ENCODE peak calls at places on chromosome 19, in nine cellular contexts. J, C, Y, S, P, O, B, Z and W are unnamed samples.
A peak's percentile ranks its signal among the peaks of the same experiment; 100 is the strongest.

GRCh38 chr19:588758-589692 is 656 bp upstream of the HCN2 start:
- DNase-seq in J (peak; percentile 39), C (no peak), Y (no peak), S (no peak), P (no peak), O (no peak), B (no peak), Z (peak; percentile 13), W (no peak)

GRCh38 chr19:34505321-34506025 is 23.9 kb downstream of the WTIP start:
- DNase-seq in J (no peak), C (no peak), Y (no peak), S (no peak), P (peak; percentile 44), O (peak; percentile 62), B (no peak), Z (no peak), W (no peak)

GRCh38 chr19:47507031-47507430 is 7.8 kb downstream of the NAPA start:
- DNase-seq in J (no peak), C (no peak), Y (no peak), S (no peak), P (no peak), O (no peak), B (no peak), Z (no peak), W (no peak)

GRCh38 chr19:47379398-47379938 is 30.4 kb downstream of the DHX34 start:
- DNase-seq in J (no peak), C (no peak), Y (no peak), S (no peak), P (no peak), O (no peak), B (no peak), Z (no peak), W (no peak)

GRCh38 chr19:18803550-18804138 is 12.5 kb upstream of the COMP start:
- DNase-seq in J (no peak), C (no peak), Y (no peak), S (no peak), P (no peak), O (no peak), B (no peak), Z (no peak), W (no peak)

GRCh38 chr19:17405250-17406038 is at the start of gene BST2:
- DNase-seq in J (peak; percentile 78), C (peak; percentile 27), Y (peak; percentile 77), S (peak; percentile 75), P (no peak), O (peak; percentile 76), B (no peak), Z (peak; percentile 65), W (peak; percentile 56)

GRCh38 chr19:19538077-19538764 is at the start of gene CILP2:
- DNase-seq in J (peak; percentile 89), C (no peak), Y (peak; percentile 54), S (peak; percentile 60), P (no peak), O (no peak), B (no peak), Z (peak; percentile 48), W (no peak)

GRCh38 chr19:10260141-10260584 is 8.1 kb downstream of the MRPL4 start:
- DNase-seq in J (no peak), C (no peak), Y (no peak), S (peak; percentile 90), P (peak; percentile 93), O (no peak), B (no peak), Z (no peak), W (peak; percentile 82)

GRCh38 chr19:7373862-7374261 is 25.1 kb downstream of the ARHGEF18 start:
- DNase-seq in J (no peak), C (no peak), Y (no peak), S (peak; percentile 37), P (no peak), O (no peak), B (no peak), Z (no peak), W (no peak)

GRCh38 chr19:18759435-18760426 is 31.4 kb downstream of the COMP start:
- DNase-seq in J (no peak), C (no peak), Y (no peak), S (no peak), P (no peak), O (no peak), B (no peak), Z (no peak), W (no peak)

GRCh38 chr19:47421844-47422395 is 2.6 kb upstream of the MEIS3 start:
- DNase-seq in J (peak; percentile 69), C (no peak), Y (no peak), S (no peak), P (no peak), O (no peak), B (no peak), Z (no peak), W (no peak)

GRCh38 chr19:39825531-39826076 is 8.4 kb downstream of the DYRK1B start:
- DNase-seq in J (no peak), C (no peak), Y (no peak), S (no peak), P (peak; percentile 67), O (no peak), B (no peak), Z (peak; percentile 17), W (no peak)

GRCh38 chr19:39823693-39824092 is 10.3 kb downstream of the DYRK1B start:
- DNase-seq in J (peak; percentile 28), C (no peak), Y (no peak), S (no peak), P (no peak), O (peak; percentile 54), B (no peak), Z (no peak), W (no peak)

GRCh38 chr19:39825093-39825463 is 8.9 kb downstream of the DYRK1B start:
- DNase-seq in J (no peak), C (no peak), Y (no peak), S (no peak), P (no peak), O (no peak), B (no peak), Z (no peak), W (no peak)

GRCh38 chr19:39826311-39826945 is 7.5 kb downstream of the DYRK1B start:
- DNase-seq in J (no peak), C (no peak), Y (no peak), S (no peak), P (no peak), O (no peak), B (no peak), Z (no peak), W (no peak)

GRCh38 chr19:39824143-39825092 is 9.5 kb downstream of the DYRK1B start:
- DNase-seq in J (peak; percentile 99), C (peak; percentile 83), Y (peak; percentile 92), S (peak; percentile 90), P (peak; percentile 87), O (peak; percentile 96), B (peak; percentile 92), Z (peak; percentile 79), W (peak; percentile 96)
- H3K27ac ChIP-seq in J (no peak overlapping the region), C (peak overlapping the region; percentile 76), Y (peak overlapping the region; percentile 65), S (peak overlapping the region; percentile 71), P (peak overlapping the region; percentile 76), O (peak overlapping the region; percentile 72), B (peak overlapping the region; percentile 59), Z (peak overlapping the region; percentile 76), W (peak overlapping the region; percentile 70)

GRCh38 chr19:49566302-49566701 is 14.1 kb downstream of the NOSIP start:
- DNase-seq in J (no peak), C (no peak), Y (no peak), S (no peak), P (no peak), O (no peak), B (no peak), Z (no peak), W (peak; percentile 60)
- H3K4me1 ChIP-seq in J (peaks cover 9% of the 10 kb centered on the region), C (peaks cover 5% of the 10 kb centered on the region), Y (peaks cover 20% of the 10 kb centered on the region), S (peaks cover 36% of the 10 kb centered on the region), P (peaks cover 18% of the 10 kb centered on the region), O (peaks cover 13% of the 10 kb centered on the region), B (peaks cover 39% of the 10 kb centered on the region), Z (peaks cover 38% of the 10 kb centered on the region), W (peaks cover 96% of the 10 kb centered on the region)

DNA sequence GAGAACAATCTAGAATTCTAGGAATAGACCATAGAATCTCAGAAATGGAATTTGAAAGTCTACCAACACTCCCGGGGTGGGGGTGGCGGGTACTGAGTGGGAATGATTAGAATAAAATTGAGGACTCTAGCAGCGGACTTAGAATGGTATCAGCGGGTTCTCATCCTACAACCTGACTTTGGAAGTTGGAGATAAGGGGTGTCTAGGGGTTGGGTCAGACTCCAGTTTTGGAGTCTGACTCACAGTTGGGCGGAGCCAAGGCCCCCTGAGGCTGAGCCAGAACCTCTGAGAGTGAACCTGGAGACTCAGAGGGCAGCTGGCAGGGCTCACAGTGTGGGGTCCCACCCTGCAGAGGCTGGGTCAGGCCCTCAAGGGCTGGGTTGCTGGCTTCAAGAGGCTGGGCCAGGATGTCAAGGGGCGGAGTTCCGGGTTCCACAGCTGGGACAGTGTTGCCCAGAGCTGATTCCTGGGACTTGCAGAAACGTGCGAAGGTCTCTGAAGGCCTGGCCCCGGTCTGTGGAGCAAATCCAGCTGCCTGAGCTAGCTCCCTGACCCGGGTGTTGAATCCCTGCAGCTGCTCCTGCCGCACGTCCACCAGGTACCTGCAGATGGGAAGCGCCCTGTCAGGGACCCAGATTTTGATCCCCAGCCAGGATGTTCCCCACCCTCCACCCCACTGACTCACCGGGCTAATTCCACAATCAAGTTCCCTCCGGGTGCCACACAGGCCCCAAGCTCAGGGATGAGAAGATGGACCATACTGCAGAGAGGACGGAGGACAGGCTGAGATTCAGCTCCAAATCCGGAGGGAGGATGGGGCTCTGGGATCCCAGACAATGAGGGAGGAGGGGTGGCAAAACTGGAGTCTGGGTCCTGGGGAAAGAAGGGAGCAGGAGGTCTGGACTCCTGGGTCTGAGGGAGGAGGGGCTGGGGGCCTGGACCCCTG is 1.6 kb upstream of the TNNI3 start:
- DNase-seq in J (no peak), C (no peak), Y (no peak), S (no peak), P (no peak), O (no peak), B (no peak), Z (peak; percentile 84), W (no peak)
- H3K4me3 ChIP-seq in J (no peak overlapping the region), C (no peak overlapping the region), Y (no peak overlapping the region), S (no peak overlapping the region), P (no peak overlapping the region), O (no peak overlapping the region), B (no peak overlapping the region), Z (peak overlapping the region; percentile 33), W (no peak overlapping the region)

DNA sequence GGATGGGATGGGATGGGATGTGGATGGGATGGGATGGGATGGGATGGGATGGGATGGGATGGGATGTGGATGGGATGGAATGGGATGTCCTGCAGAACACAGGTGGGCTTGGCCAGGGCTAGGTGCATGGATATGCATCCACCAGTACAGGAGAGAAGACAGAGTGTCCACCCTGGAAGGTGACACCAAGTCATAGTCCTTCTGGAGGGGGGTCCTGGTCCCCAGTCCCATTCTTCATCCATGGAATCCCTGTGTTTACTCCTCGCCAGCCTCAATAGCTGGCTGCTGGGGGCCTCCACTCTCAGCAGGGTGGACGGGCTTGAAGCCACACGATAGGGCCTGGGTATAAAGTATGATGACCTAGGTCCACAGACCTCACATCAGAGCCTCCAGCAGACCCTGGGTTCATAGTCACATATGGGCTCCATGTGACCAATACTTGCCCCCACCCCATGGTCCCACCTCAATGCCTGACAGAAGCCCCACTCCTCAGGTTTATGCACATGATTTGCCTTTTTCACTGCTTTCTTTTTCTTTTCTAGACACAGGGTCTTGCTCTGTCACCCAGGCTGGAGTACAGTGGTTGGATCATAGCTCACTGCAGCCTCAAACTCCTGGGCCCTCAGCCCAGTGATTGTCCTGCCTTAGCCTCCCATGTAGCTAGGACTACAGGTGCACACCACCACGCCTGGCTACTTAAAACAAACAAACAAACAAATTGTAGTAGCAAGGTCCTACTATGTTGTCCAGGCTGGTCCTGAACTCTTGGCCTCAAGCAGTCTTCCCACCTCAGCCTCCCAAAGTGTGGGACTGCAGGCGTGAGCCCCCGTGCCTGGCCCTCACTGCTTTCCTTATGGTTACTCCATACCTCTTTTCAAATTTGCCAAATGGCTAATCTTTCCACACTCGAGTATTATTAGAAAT is 39.9 kb downstream of the RFX2 start:
- DNase-seq in J (no peak), C (no peak), Y (no peak), S (no peak), P (peak; percentile 55), O (peak; percentile 62), B (peak; percentile 46), Z (no peak), W (no peak)
- H3K27ac ChIP-seq in J (no peak overlapping the region), C (peak overlapping the region; percentile 55), Y (peak overlapping the region; percentile 73), S (peak overlapping the region; percentile 61), P (peak overlapping the region; percentile 25), O (peak overlapping the region; percentile 90), B (peak overlapping the region; percentile 69), Z (no peak overlapping the region), W (no peak overlapping the region)